ENCODE peak calls at places on chromosomes 7 and 10, in four cellular contexts. I is esophagus squamous epithelium, C is tibial nerve, U is hepatocyte. H is an unnamed sample. For H3K36me3 and H3K4me1, the result is how much of the 10 kb centered on the place peaks cover.

GRCh38 chr10:31749293-31749692 is 179.3 kb downstream of the ARHGAP12 start:
- DNase-seq in C (no peak), U (no peak), I (no peak), H (peak)

GRCh38 chr10:62873866-62874265 is 57.7 kb upstream of the EGR2 start:
- DNase-seq in C (no peak), U (no peak), I (no peak), H (no peak)

GRCh38 chr10:70744617-70745138 is 40.5 kb downstream of the TBATA start:
- DNase-seq in I (no peak), U (no peak), C (no peak), H (no peak)

GRCh38 chr10:131141207-131141606 is 170.3 kb downstream of the TCERG1L start:
- DNase-seq in U (no peak), C (no peak), I (no peak), H (no peak)

GRCh38 chr7:28890137-28890536 is 68.0 kb downstream of the TRIL start:
- DNase-seq in I (no peak), U (no peak), C (no peak), H (no peak)

GRCh38 chr10:14671383-14671782 is 103.3 kb downstream of the FAM107B start:
- DNase-seq in I (no peak), C (no peak), U (peak), H (peak)

GRCh38 chr7:2628137-2628482 is 3.7 kb upstream of the TTYH3 start:
- DNase-seq in C (no peak), I (no peak), U (no peak), H (no peak)

GRCh38 chr10:21456160-21456559 is 69.3 kb downstream of the SKIDA1 start:
- DNase-seq in U (no peak), C (no peak), I (no peak), H (no peak)

GRCh38 chr7:133887459-133887858 is 239.7 kb upstream of the LRGUK start:
- DNase-seq in U (no peak), I (no peak), C (no peak), H (peak)

GRCh38 chr7:68203246-68203645 is 1206.6 kb downstream of the TYW1 start:
- DNase-seq in C (no peak), U (no peak), I (no peak), H (no peak)

GRCh38 chr7:41834805-41835694 is 132.2 kb upstream of the INHBA start:
- DNase-seq in U (no peak), C (peak), I (no peak), H (no peak)

DNA sequence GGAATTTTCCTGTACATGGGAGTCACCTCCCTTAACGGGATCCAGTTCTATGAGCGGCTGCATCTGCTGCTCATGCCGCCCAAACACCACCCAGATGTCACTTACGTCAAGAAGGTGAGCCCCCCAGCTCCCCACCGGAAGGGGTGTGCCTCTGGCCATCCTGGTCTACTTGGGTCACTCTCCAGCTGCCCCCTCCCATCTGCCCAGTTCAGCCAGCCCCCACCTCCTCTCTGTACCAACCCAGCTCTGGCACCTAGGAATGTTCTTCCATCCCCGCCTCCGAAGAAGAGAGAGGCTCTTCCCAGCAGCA is 5.0 kb downstream of the FASTK start:
- DNase-seq in C (no peak), I (no peak), U (no peak), H (no peak)
- H3K36me3 ChIP-seq in C (under half), I (under half), U (under half), H (half or more)

GRCh38 chr10:29620112-29620690 is 14.6 kb downstream of the SVIL start:
- DNase-seq in I (no peak), U (no peak), C (no peak), H (no peak)

GRCh38 chr10:29622382-29622885 is 12.3 kb downstream of the SVIL start:
- DNase-seq in I (no peak), U (no peak), C (no peak), H (no peak)

GRCh38 chr10:29618341-29619171 is 16.2 kb downstream of the SVIL start:
- DNase-seq in U (peak), C (no peak), I (no peak), H (no peak)

GRCh38 chr10:29619273-29619672 is 15.5 kb downstream of the SVIL start:
- DNase-seq in I (no peak), C (no peak), U (peak), H (no peak)

GRCh38 chr10:29621161-29621560 is 13.6 kb downstream of the SVIL start:
- DNase-seq in I (no peak), U (peak), C (no peak), H (peak)
- H3K4me1 ChIP-seq in I (under half), U (half or more), C (under half), H (under half)

DNA sequence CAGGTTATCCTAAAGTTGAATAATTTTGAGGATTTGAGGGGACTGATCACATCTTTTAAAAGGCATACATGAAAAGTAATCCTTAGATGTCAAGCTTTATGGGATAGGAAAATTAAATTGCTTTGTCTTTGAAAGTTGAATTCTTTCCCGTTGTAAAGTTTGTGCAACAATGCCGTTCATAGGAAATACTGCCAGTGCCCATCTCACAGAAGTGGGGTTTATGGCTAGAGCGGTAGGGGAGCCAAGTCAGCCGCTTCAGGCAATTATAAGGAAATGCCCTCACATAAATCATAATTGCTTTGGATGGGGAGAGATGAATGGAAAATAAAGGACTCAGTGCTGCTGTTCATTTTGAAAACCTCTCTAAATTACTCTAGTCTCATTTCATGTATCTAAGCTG is 18.1 kb downstream of the CDC123 start:
- DNase-seq in I (no peak), U (no peak), C (no peak), H (no peak)
- H3K36me3 ChIP-seq in I (under half), U (under half), C (under half), H (half or more)

DNA sequence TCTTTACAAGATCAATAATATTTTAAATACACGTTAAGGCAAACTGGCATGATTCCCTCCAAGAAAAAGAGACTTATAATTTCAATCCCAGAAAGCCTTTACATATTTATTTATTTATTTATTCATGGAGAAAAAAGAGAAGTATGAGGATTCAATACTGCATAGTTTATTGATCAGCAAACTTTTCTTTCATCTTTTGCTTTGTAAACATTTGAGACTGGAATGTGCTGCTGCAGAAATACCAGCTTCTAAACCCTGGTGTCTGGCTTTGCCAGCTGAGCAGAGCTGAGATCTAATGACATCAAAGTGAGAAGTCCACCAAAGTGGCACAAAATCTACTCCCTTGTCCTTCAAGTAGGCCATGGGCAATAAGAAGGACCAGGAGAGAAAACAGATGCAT is 93.7 kb upstream of the STK17A start:
- DNase-seq in C (no peak), U (no peak), I (no peak), H (no peak)
- H3K4me1 ChIP-seq in C (under half), U (under half), I (under half), H (under half)

GRCh38 chr7:76063114-76063513 is 15.2 kb downstream of the MDH2 start:
- DNase-seq in C (no peak), U (no peak), I (no peak), H (no peak)
- H3K36me3 ChIP-seq in C (under half), U (under half), I (half or more), H (half or more)

DNA sequence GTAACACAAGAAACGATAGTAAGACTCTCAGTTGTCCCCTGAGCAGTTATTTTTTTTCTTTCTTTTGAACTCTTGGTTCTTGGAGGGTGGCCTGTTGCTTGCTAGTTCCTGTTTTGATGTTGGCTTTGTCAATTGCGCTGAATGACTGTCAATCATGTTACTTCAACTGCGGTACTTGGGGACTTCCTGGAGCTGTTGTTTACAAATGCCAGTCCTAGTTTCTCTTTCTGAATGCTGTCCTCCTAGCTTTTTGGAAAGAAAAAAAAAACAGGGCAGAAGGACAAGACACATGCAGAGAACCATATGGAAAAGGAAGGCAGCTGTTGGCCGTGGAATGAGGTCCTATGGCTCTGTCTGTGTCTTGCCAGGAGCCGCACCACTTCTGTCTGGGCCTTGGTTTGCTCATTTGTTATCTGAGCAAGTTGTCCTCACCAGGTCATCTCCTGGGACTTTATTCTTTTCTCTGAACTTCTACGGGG is 7.0 kb upstream of the PDCD4 start:
- DNase-seq in U (no peak), C (no peak), I (no peak), H (no peak)
- H3K4me1 ChIP-seq in U (half or more), C (under half), I (half or more), H (under half)